ENCODE peak calls at places on chromosomes 4 and X, in five cellular contexts. I is fibroblast of villous mesenchyme; R is upper lobe of right lung; A is activated CD4-positive, alpha-beta T cell treated with anti-CD3 and anti-CD28 coated beads, Interleukin-2, amount 50 U/mL, for 4 hours; F is SK-N-SH. M is an unnamed sample.

GRCh38 chr4:152634110-152634760 is 45.6 kb downstream of the TMEM154 start:
- DNase-seq in I (peak; percentile 33), R (no peak), A (no peak), F (no peak), M (no peak)

GRCh38 chr4:101136373-101137370 is 210.7 kb downstream of the PPP3CA start:
- DNase-seq in F (no peak), A (no peak), R (no peak), I (no peak), M (no peak)

GRCh38 chr4:76902233-76902890 is 4.4 kb upstream of the SOWAHB start:
- DNase-seq in I (no peak), R (no peak), A (no peak), F (no peak), M (no peak)

GRCh38 chrX:14354541-14354940 is 174.8 kb upstream of the GLRA2 start:
- DNase-seq in A (no peak), F (no peak), I (peak; percentile 71), R (no peak), M (no peak)

GRCh38 chr4:7416745-7417432 is 17.8 kb downstream of the PSAPL1 start:
- DNase-seq in A (no peak), I (no peak), R (peak; percentile 26), F (peak; percentile 2), M (no peak)

GRCh38 chr4:164572877-164573279 is 181.1 kb upstream of the SMIM31 start:
- DNase-seq in F (no peak), R (no peak), A (no peak), I (no peak), M (no peak)

GRCh38 chrX:10979956-10980355 is 131.2 kb upstream of the HCCS start:
- DNase-seq in R (no peak), I (no peak), A (no peak), F (no peak), M (no peak)

GRCh38 chr4:67084801-67085200 is 460.5 kb downstream of the CENPC start:
- DNase-seq in F (no peak), A (no peak), I (no peak), R (no peak), M (no peak)

GRCh38 chr4:138978600-138978999 is 37.0 kb upstream of the NOCT start:
- DNase-seq in A (no peak), F (no peak), I (no peak), R (no peak), M (no peak)

GRCh38 chrX:38798956-38799355 is 2.3 kb upstream of the MID1IP1 start:
- DNase-seq in I (no peak), A (no peak), F (no peak), R (no peak), M (peak; percentile 38)

GRCh38 chr4:112327950-112328349 is 30.8 kb downstream of the ALPK1 start:
- DNase-seq in F (peak; percentile 27), A (no peak), I (peak; percentile 71), R (no peak), M (peak; percentile 65)

GRCh38 chr4:174467107-174467506 is 55.2 kb downstream of the HPGD start:
- DNase-seq in F (no peak), R (no peak), I (peak; percentile 38), A (no peak), M (no peak)

GRCh38 chr4:84032372-84032771 is 466.7 kb downstream of the NKX6-1 start:
- DNase-seq in I (no peak), R (no peak), F (no peak), A (no peak), M (no peak)

GRCh38 chr4:1171306-1172227 is 816 bp downstream of the SPON2 start:
- DNase-seq in A (peak; percentile 50), I (no peak), R (peak; percentile 62), F (peak; percentile 68), M (no peak)

GRCh38 chr4:143768007-143768591 is 67.6 kb upstream of the FREM3 start:
- DNase-seq in R (no peak), F (no peak), A (no peak), I (no peak), M (no peak)

GRCh38 chrX:39734174-39734776 is 363.5 kb downstream of the BCOR start:
- DNase-seq in A (no peak), R (no peak), F (no peak), I (no peak), M (no peak)

GRCh38 chrX:133531012-133531411 is 115.7 kb upstream of the GPC4 start:
- DNase-seq in F (no peak), R (no peak), A (no peak), I (no peak), M (peak; percentile 22)

GRCh38 chr4:7476820-7477219 is 42.1 kb upstream of the PSAPL1 start:
- DNase-seq in F (no peak), R (no peak), I (no peak), A (no peak), M (no peak)

GRCh38 chr4:128225148-128225547 is 62.5 kb downstream of the PGRMC2 start:
- DNase-seq in A (no peak), F (no peak), R (no peak), I (peak; percentile 33), M (peak; percentile 38)

GRCh38 chr4:23878912-23879732 is 10.7 kb downstream of the PPARGC1A start:
- DNase-seq in F (no peak), R (no peak), A (no peak), I (peak; percentile 56), M (peak; percentile 65)

GRCh38 chr4:176309772-176310171 is 10.0 kb upstream of the SPCS3 start:
- DNase-seq in R (no peak), I (no peak), A (no peak), F (no peak), M (peak; percentile 47)

GRCh38 chrX:129678176-129678880 is 23.6 kb upstream of the APLN start:
- DNase-seq in R (peak; percentile 82), I (no peak), A (peak; percentile 24), F (peak; percentile 62), M (no peak)

M was measured in mesenchymal stem cell.